ENCODE peak calls at places on chromosomes 3 and 15, in four cellular contexts. One of them, this sample, is unnamed.

GRCh38 chr3:129994883-129995559 is 20.5 kb downstream of the TRH start:
- DNase-seq in mammary epithelial cell: peak
- DNase-seq in CD4-positive, CD25-positive, alpha-beta regulatory T cell: no peak
- DNase-seq in body of pancreas: no peak
- DNase-seq in this sample: no peak

GRCh38 chr15:67413770-67414429 is 107.0 kb upstream of the C15orf61 start:
- DNase-seq in mammary epithelial cell: no peak
- DNase-seq in CD4-positive, CD25-positive, alpha-beta regulatory T cell: no peak
- DNase-seq in body of pancreas: no peak
- DNase-seq in this sample: no peak

GRCh38 chr3:183284570-183284969 is 31.5 kb downstream of the B3GNT5 start:
- DNase-seq in mammary epithelial cell: no peak
- DNase-seq in CD4-positive, CD25-positive, alpha-beta regulatory T cell: no peak
- DNase-seq in body of pancreas: no peak
- DNase-seq in this sample: no peak

GRCh38 chr3:94032187-94032586 is 3.8 kb upstream of the STX19 start:
- DNase-seq in mammary epithelial cell: no peak
- DNase-seq in CD4-positive, CD25-positive, alpha-beta regulatory T cell: no peak
- DNase-seq in body of pancreas: no peak
- DNase-seq in this sample: no peak

GRCh38 chr3:39757312-39757711 is 52.1 kb upstream of the MYRIP start:
- DNase-seq in mammary epithelial cell: no peak
- DNase-seq in CD4-positive, CD25-positive, alpha-beta regulatory T cell: no peak
- DNase-seq in body of pancreas: no peak
- DNase-seq in this sample: no peak

GRCh38 chr15:60093273-60094067 is 89.4 kb downstream of the FOXB1 start:
- DNase-seq in mammary epithelial cell: no peak
- DNase-seq in CD4-positive, CD25-positive, alpha-beta regulatory T cell: no peak
- DNase-seq in body of pancreas: peak
- DNase-seq in this sample: no peak

GRCh38 chr3:141619450-141619849 is 118.6 kb upstream of the RNF7 start:
- DNase-seq in mammary epithelial cell: no peak
- DNase-seq in CD4-positive, CD25-positive, alpha-beta regulatory T cell: no peak
- DNase-seq in body of pancreas: no peak
- DNase-seq in this sample: no peak

GRCh38 chr15:66955871-66956585 is 109.4 kb upstream of the SMAD3 start:
- DNase-seq in mammary epithelial cell: peak
- DNase-seq in CD4-positive, CD25-positive, alpha-beta regulatory T cell: no peak
- DNase-seq in body of pancreas: no peak
- DNase-seq in this sample: no peak

GRCh38 chr15:96535148-96535547 is 204.6 kb downstream of the NR2F2 start:
- DNase-seq in mammary epithelial cell: no peak
- DNase-seq in CD4-positive, CD25-positive, alpha-beta regulatory T cell: no peak
- DNase-seq in body of pancreas: no peak
- DNase-seq in this sample: no peak

GRCh38 chr3:50261505-50261904 is 7.4 kb upstream of the SEMA3B start:
- DNase-seq in mammary epithelial cell: no peak
- DNase-seq in CD4-positive, CD25-positive, alpha-beta regulatory T cell: no peak
- DNase-seq in body of pancreas: no peak
- DNase-seq in this sample: no peak